ENCODE peak calls at places on chromosomes 1 and 21, in seven cellular contexts. One of them, this sample, is unnamed.

GRCh38 chr21:28971171-28971570 is 21.5 kb downstream of the LTN1 start:
- DNase-seq in stomach: no peak
- DNase-seq in transverse colon: no peak
- DNase-seq in ovary: no peak
- DNase-seq in suprapubic skin: no peak
- DNase-seq in tibial nerve: no peak
- DNase-seq in GM12878: no peak
- DNase-seq in this sample: no peak

GRCh38 chr1:151799179-151800022 is 5.8 kb downstream of the LINGO4 start:
- DNase-seq in stomach: no peak
- DNase-seq in transverse colon: no peak
- DNase-seq in ovary: no peak
- DNase-seq in suprapubic skin: peak
- DNase-seq in tibial nerve: no peak
- DNase-seq in GM12878: no peak
- DNase-seq in this sample: peak

GRCh38 chr1:62271932-62272728 is 47.1 kb downstream of the KANK4 start:
- DNase-seq in stomach: no peak
- DNase-seq in transverse colon: no peak
- DNase-seq in ovary: no peak
- DNase-seq in suprapubic skin: no peak
- DNase-seq in tibial nerve: no peak
- DNase-seq in GM12878: peak
- DNase-seq in this sample: no peak

GRCh38 chr1:96880626-96881025 is 159.0 kb downstream of the PTBP2 start:
- DNase-seq in stomach: no peak
- DNase-seq in transverse colon: no peak
- DNase-seq in ovary: no peak
- DNase-seq in suprapubic skin: no peak
- DNase-seq in tibial nerve: no peak
- DNase-seq in GM12878: no peak
- DNase-seq in this sample: no peak

GRCh38 chr1:50488403-50488802 is 65.2 kb upstream of the DMRTA2 start:
- DNase-seq in stomach: no peak
- DNase-seq in transverse colon: no peak
- DNase-seq in ovary: no peak
- DNase-seq in suprapubic skin: no peak
- DNase-seq in tibial nerve: no peak
- DNase-seq in GM12878: no peak
- DNase-seq in this sample: no peak

GRCh38 chr1:184972281-184973055 is 1.8 kb downstream of the NIBAN1 start:
- DNase-seq in stomach: no peak
- DNase-seq in transverse colon: no peak
- DNase-seq in ovary: no peak
- DNase-seq in suprapubic skin: no peak
- DNase-seq in tibial nerve: no peak
- DNase-seq in GM12878: no peak
- DNase-seq in this sample: no peak

GRCh38 chr21:37338671-37339526 is 27.7 kb upstream of the DYRK1A start:
- DNase-seq in stomach: no peak
- DNase-seq in transverse colon: no peak
- DNase-seq in ovary: peak
- DNase-seq in suprapubic skin: no peak
- DNase-seq in tibial nerve: no peak
- DNase-seq in GM12878: no peak
- DNase-seq in this sample: peak

GRCh38 chr1:87980494-87980893 is 651.8 kb downstream of the LMO4 start:
- DNase-seq in stomach: peak
- DNase-seq in transverse colon: no peak
- DNase-seq in ovary: no peak
- DNase-seq in suprapubic skin: no peak
- DNase-seq in tibial nerve: no peak
- DNase-seq in GM12878: no peak
- DNase-seq in this sample: no peak

GRCh38 chr1:168083456-168084325 is 53.0 kb downstream of the GPR161 start:
- DNase-seq in stomach: no peak
- DNase-seq in transverse colon: no peak
- DNase-seq in ovary: no peak
- DNase-seq in suprapubic skin: no peak
- DNase-seq in tibial nerve: no peak
- DNase-seq in GM12878: no peak
- DNase-seq in this sample: peak

GRCh38 chr21:32611471-32611997 is 643 bp downstream of the CFAP298 start:
- DNase-seq in stomach: peak
- DNase-seq in transverse colon: peak
- DNase-seq in ovary: no peak
- DNase-seq in suprapubic skin: no peak
- DNase-seq in tibial nerve: no peak
- DNase-seq in GM12878: no peak
- DNase-seq in this sample: no peak

GRCh38 chr1:228313536-228314277 is 92.9 kb downstream of the TRIM11 start:
- DNase-seq in stomach: peak
- DNase-seq in transverse colon: no peak
- DNase-seq in ovary: peak
- DNase-seq in suprapubic skin: peak
- DNase-seq in tibial nerve: no peak
- DNase-seq in GM12878: no peak
- DNase-seq in this sample: no peak

DNA sequence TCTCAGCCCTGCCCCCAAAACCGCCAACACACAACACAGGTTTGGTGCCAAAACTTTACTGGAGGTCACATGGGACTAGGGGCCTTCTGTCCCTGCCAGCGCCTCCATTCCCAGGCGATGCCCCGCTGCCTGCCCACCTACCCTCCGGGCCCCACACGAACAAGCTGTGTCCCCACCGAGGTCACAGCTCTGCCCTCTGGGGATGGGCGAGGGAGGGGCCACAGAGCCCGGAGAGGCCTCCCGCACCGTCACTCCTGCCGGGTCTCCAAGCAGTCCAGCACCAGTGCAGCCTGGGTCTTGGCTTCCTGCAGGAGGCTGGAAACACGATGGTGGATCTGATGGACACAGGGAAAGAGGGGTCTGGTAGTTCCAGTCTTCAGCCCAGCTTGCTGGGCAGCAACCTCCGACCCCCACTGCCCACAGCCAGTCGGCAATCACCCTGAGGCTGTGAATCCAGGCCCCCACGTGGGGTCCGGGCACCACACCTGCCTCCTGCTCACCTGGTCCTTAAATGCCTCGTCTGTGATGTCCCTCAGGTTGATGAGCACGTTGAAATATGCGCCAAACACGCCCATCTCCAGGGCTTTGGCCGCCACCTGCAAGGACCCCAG is 18.5 kb downstream of the FTCD start:
- DNase-seq in stomach: no peak
- DNase-seq in transverse colon: no peak
- DNase-seq in ovary: no peak
- DNase-seq in suprapubic skin: no peak
- DNase-seq in tibial nerve: no peak
- DNase-seq in GM12878: no peak
- DNase-seq in this sample: no peak
- TF ChIP-seq EP300 in stomach: no peak
- TF ChIP-seq EP300 in transverse colon: no peak
- TF ChIP-seq EP300 in ovary: no peak
- TF ChIP-seq EP300 in suprapubic skin: no peak
- TF ChIP-seq EP300 in tibial nerve: no peak
- TF ChIP-seq EP300 in GM12878: no peak
- TF ChIP-seq EP300 in this sample: no peak

GRCh38 chr1:178434899-178435298 is 61.9 kb downstream of the CLEC20A start:
- DNase-seq in stomach: no peak
- DNase-seq in transverse colon: no peak
- DNase-seq in ovary: no peak
- DNase-seq in suprapubic skin: no peak
- DNase-seq in tibial nerve: no peak
- DNase-seq in GM12878: no peak
- DNase-seq in this sample: no peak

GRCh38 chr1:178438432-178438831 is 58.3 kb downstream of the CLEC20A start:
- DNase-seq in stomach: no peak
- DNase-seq in transverse colon: no peak
- DNase-seq in ovary: no peak
- DNase-seq in suprapubic skin: no peak
- DNase-seq in tibial nerve: no peak
- DNase-seq in GM12878: no peak
- DNase-seq in this sample: no peak

GRCh38 chr1:178434360-178434759 is 62.4 kb downstream of the CLEC20A start:
- DNase-seq in stomach: no peak
- DNase-seq in transverse colon: no peak
- DNase-seq in ovary: no peak
- DNase-seq in suprapubic skin: no peak
- DNase-seq in tibial nerve: no peak
- DNase-seq in GM12878: no peak
- DNase-seq in this sample: no peak

DNA sequence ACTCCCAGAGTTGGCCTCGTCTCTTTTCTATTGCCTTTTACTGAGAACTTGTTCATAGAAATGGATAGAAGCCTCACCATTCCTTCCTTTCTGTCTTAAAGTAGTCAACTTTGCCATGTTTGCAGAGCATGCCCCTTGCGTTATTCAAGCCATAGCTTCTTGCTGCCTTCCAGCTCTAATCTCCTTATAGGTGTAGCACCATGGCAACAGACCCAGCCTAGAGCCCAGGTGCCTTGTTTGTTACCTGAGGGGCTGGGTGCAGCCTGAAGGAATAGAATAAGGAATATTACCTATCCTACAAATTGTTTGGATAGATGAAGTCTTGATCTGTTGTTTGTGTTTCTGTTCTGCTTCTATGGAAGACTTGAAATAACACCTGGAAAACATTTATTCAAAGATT is 59.9 kb downstream of the CLEC20A start:
- DNase-seq in stomach: no peak
- DNase-seq in transverse colon: no peak
- DNase-seq in ovary: no peak
- DNase-seq in suprapubic skin: no peak
- DNase-seq in tibial nerve: no peak
- DNase-seq in GM12878: no peak
- DNase-seq in this sample: no peak
- TF ChIP-seq EP300 in stomach: no peak
- TF ChIP-seq EP300 in transverse colon: no peak
- TF ChIP-seq EP300 in ovary: no peak
- TF ChIP-seq EP300 in suprapubic skin: no peak
- TF ChIP-seq EP300 in tibial nerve: no peak
- TF ChIP-seq EP300 in GM12878: no peak
- TF ChIP-seq EP300 in this sample: no peak

GRCh38 chr1:48177257-48177656 is 45.3 kb upstream of the SLC5A9 start:
- DNase-seq in stomach: no peak
- DNase-seq in transverse colon: no peak
- DNase-seq in ovary: no peak
- DNase-seq in suprapubic skin: no peak
- DNase-seq in tibial nerve: no peak
- DNase-seq in GM12878: no peak
- DNase-seq in this sample: no peak
- TF ChIP-seq EP300 in stomach: no peak
- TF ChIP-seq EP300 in transverse colon: no peak
- TF ChIP-seq EP300 in ovary: no peak
- TF ChIP-seq EP300 in suprapubic skin: no peak
- TF ChIP-seq EP300 in tibial nerve: no peak
- TF ChIP-seq EP300 in GM12878: no peak
- TF ChIP-seq EP300 in this sample: no peak

GRCh38 chr1:194150242-194150641 is 963.8 kb upstream of the B3GALT2 start:
- DNase-seq in stomach: no peak
- DNase-seq in transverse colon: no peak
- DNase-seq in ovary: no peak
- DNase-seq in suprapubic skin: no peak
- DNase-seq in tibial nerve: no peak
- DNase-seq in GM12878: no peak
- DNase-seq in this sample: no peak
- TF ChIP-seq EP300 in stomach: no peak
- TF ChIP-seq EP300 in transverse colon: no peak
- TF ChIP-seq EP300 in ovary: no peak
- TF ChIP-seq EP300 in suprapubic skin: no peak
- TF ChIP-seq EP300 in tibial nerve: no peak
- TF ChIP-seq EP300 in GM12878: no peak
- TF ChIP-seq EP300 in this sample: no peak

DNA sequence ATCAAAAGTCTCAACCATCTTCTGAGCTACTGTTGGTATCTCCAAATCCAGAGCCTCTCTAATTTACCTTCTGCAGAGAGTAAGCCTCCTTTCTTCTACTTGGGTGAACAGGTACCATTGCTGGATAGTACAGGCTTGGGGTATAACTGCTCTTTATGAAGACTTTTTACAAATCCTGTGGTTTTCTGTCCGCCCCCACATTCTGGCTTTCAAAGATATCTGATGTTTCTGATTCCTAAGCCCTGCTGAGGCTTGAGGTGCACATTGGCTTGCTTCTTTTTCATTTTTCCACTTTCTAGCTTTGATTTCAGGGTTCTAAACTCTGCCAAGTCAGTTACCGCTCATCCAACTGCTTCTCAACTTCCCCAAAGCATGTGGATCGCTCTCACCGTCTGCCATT is 37.1 kb downstream of the TENT5C start:
- DNase-seq in stomach: no peak
- DNase-seq in transverse colon: peak
- DNase-seq in ovary: no peak
- DNase-seq in suprapubic skin: peak
- DNase-seq in tibial nerve: no peak
- DNase-seq in GM12878: no peak
- DNase-seq in this sample: no peak
- TF ChIP-seq EP300 in stomach: no peak
- TF ChIP-seq EP300 in transverse colon: no peak
- TF ChIP-seq EP300 in ovary: no peak
- TF ChIP-seq EP300 in suprapubic skin: no peak
- TF ChIP-seq EP300 in tibial nerve: no peak
- TF ChIP-seq EP300 in GM12878: no peak
- TF ChIP-seq EP300 in this sample: no peak

This sample was measured in sigmoid colon.